ENCODE peak calls at places on chromosomes 13 and 19, in four cellular contexts. P, K, Q and U are unnamed samples.

GRCh38 chr13:50672025-50672424 is 171.5 kb downstream of the DLEU7 start:
- DNase-seq in P (no peak), K (no peak), Q (peak; percentile 3), U (no peak)

GRCh38 chr13:80469841-80470378 is 129.0 kb upstream of the SPRY2 start:
- DNase-seq in P (peak; percentile 98), K (no peak), Q (no peak), U (no peak)

GRCh38 chr13:73966331-73966730 is 167.9 kb downstream of the KLF12 start:
- DNase-seq in P (no peak), K (no peak), Q (no peak), U (no peak)

GRCh38 chr19:46232029-46232428 is 2.5 kb downstream of the IGFL1 start:
- DNase-seq in P (no peak), K (no peak), Q (peak; percentile 16), U (no peak)

GRCh38 chr19:55253842-55254624 is 4.8 kb downstream of the PPP6R1 start:
- DNase-seq in P (no peak), K (no peak), Q (no peak), U (no peak)

GRCh38 chr19:5141926-5142724 is 173.2 kb downstream of the KDM4B start:
- DNase-seq in P (no peak), K (no peak), Q (no peak), U (no peak)

GRCh38 chr13:33859691-33860303 is 41.8 kb downstream of the RFC3 start:
- DNase-seq in P (no peak), K (no peak), Q (no peak), U (no peak)

GRCh38 chr19:48925240-48925843 is 8.2 kb upstream of the DHDH start:
- DNase-seq in P (peak; percentile 63), K (no peak), Q (no peak), U (no peak)

GRCh38 chr19:52923782-52924593 is 760 bp upstream of the ZNF888 start:
- DNase-seq in P (peak; percentile 26), K (no peak), Q (peak; percentile 65), U (no peak)

GRCh38 chr19:33193864-33194362 is at the start of gene LRP3:
- DNase-seq in P (peak; percentile 18), K (no peak), Q (peak; percentile 80), U (peak; percentile 89)

GRCh38 chr13:59774511-59774911 is 389.2 kb downstream of the DIAPH3 start:
- DNase-seq in P (peak; percentile 63), K (no peak), Q (no peak), U (no peak)

GRCh38 chr19:27681972-27682371 is 1531.0 kb downstream of the UQCRFS1 start:
- DNase-seq in P (no peak), K (no peak), Q (no peak), U (no peak)